ENCODE peak calls at places on chromosomes 6 and 20, in four cellular contexts. W is SK-N-SH, T is K562, M is H1. A is an unnamed sample.

GRCh38 chr6:136775548-136775947 is 16.7 kb downstream of the MAP3K5 start:
- DNase-seq in W (no peak), T (no peak), M (no peak), A (peak)

GRCh38 chr6:24738732-24739131 is 19.8 kb upstream of the C6orf62 start:
- DNase-seq in W (no peak), T (no peak), M (no peak), A (no peak)

GRCh38 chr20:62843656-62844055 is 18.0 kb downstream of the TCFL5 start:
- DNase-seq in W (no peak), T (no peak), M (no peak), A (peak)

GRCh38 chr6:97059473-97059872 is 134.9 kb downstream of the KLHL32 start:
- DNase-seq in W (peak), T (peak), M (no peak), A (peak)

GRCh38 chr6:1993049-1993448 is 252.4 kb downstream of the GMDS start:
- DNase-seq in W (no peak), T (no peak), M (no peak), A (no peak)

GRCh38 chr6:162123797-162124196 is 603.8 kb downstream of the PRKN start:
- DNase-seq in W (peak), T (no peak), M (no peak), A (no peak)

GRCh38 chr6:155001482-155001881 is 6.4 kb downstream of the TIAM2 start:
- DNase-seq in W (no peak), T (no peak), M (no peak), A (no peak)

GRCh38 chr6:167493961-167494697 is 169.2 kb downstream of the TTLL2 start:
- DNase-seq in W (no peak), T (no peak), M (no peak), A (no peak)

GRCh38 chr6:11333292-11333849 is 100.9 kb upstream of the NEDD9 start:
- DNase-seq in W (no peak), T (no peak), M (no peak), A (no peak)

GRCh38 chr6:72721346-72721745 is 99.5 kb downstream of the KCNQ5 start:
- DNase-seq in W (no peak), T (no peak), M (no peak), A (no peak)

GRCh38 chr6:39998126-39998525 is 63.9 kb upstream of the MOCS1 start:
- DNase-seq in W (no peak), T (no peak), M (no peak), A (no peak)

GRCh38 chr6:92522589-92522988 is 896.8 kb downstream of the EPHA7 start:
- DNase-seq in W (no peak), T (no peak), M (no peak), A (no peak)

GRCh38 chr6:123524781-123525180 is 112.0 kb downstream of the TRDN start:
- DNase-seq in W (no peak), T (no peak), M (no peak), A (no peak)

GRCh38 chr6:89260832-89261231 is 43.7 kb upstream of the GABRR1 start:
- DNase-seq in W (peak), T (peak), M (peak), A (no peak)

GRCh38 chr20:63620991-63621390 is 5.9 kb downstream of the GMEB2 start:
- DNase-seq in W (no peak), T (no peak), M (no peak), A (no peak)

GRCh38 chr20:53466279-53466678 is 127.4 kb downstream of the ZNF217 start:
- DNase-seq in W (no peak), T (no peak), M (no peak), A (no peak)

GRCh38 chr6:168196385-168196860 is 117.4 kb upstream of the FRMD1 start:
- DNase-seq in W (no peak), T (no peak), M (no peak), A (peak)

GRCh38 chr6:139164001-139164400 is 29.1 kb downstream of the HECA start:
- DNase-seq in W (no peak), T (no peak), M (no peak), A (no peak)

GRCh38 chr6:26743157-26743821 is 83.7 kb upstream of the ZNF322 start:
- DNase-seq in W (peak), T (peak), M (peak), A (peak)

GRCh38 chr6:44177691-44178423 is 19.2 kb downstream of the CAPN11 start:
- DNase-seq in W (no peak), T (no peak), M (no peak), A (no peak)

GRCh38 chr6:126252154-126252553 is 87.8 kb upstream of the CENPW start:
- DNase-seq in W (no peak), T (peak), M (no peak), A (no peak)

GRCh38 chr6:50724381-50725124 is 11.2 kb downstream of the TFAP2D start:
- DNase-seq in W (peak), T (no peak), M (no peak), A (no peak)

GRCh38 chr20:38293490-38294333 is 10.2 kb upstream of the BPI start:
- DNase-seq in W (no peak), T (no peak), M (no peak), A (peak)

GRCh38 chr20:1108437-1108920 is 9.9 kb upstream of the PSMF1 start:
- DNase-seq in W (peak), T (peak), M (peak), A (peak)

GRCh38 chr20:1001116-1001515 is 995 bp downstream of the RSPO4 start:
- DNase-seq in W (no peak), T (no peak), M (no peak), A (no peak)

GRCh38 chr6:87747646-87748045 is 45.6 kb upstream of the AKIRIN2 start:
- DNase-seq in W (no peak), T (no peak), M (no peak), A (no peak)

GRCh38 chr6:45965007-45965406 is 50.7 kb downstream of the CLIC5 start:
- DNase-seq in W (no peak), T (no peak), M (no peak), A (no peak)

GRCh38 chr6:3227363-3228045 is at the start of gene TUBB2B:
- DNase-seq in W (peak), T (no peak), M (peak), A (no peak)

GRCh38 chr6:170111816-170112582 is 178.9 kb downstream of the DLL1 start:
- DNase-seq in W (peak), T (no peak), M (peak), A (no peak)

GRCh38 chr20:17856024-17856564 is 112.5 kb downstream of the SNX5 start:
- DNase-seq in W (no peak), T (no peak), M (no peak), A (no peak)

GRCh38 chr6:11035961-11036360 is 8.1 kb downstream of the ELOVL2 start:
- DNase-seq in W (no peak), T (no peak), M (no peak), A (no peak)

GRCh38 chr20:31843288-31843687 is 2.1 kb downstream of the FOXS1 start:
- DNase-seq in W (no peak), T (no peak), M (no peak), A (no peak)

GRCh38 chr6:113486172-113486571 is 371.0 kb upstream of the MARCKS start:
- DNase-seq in W (no peak), T (no peak), M (no peak), A (no peak)

GRCh38 chr20:46954490-46955038 is 59.9 kb downstream of the EYA2 start:
- DNase-seq in W (no peak), T (no peak), M (no peak), A (peak)

GRCh38 chr20:37807901-37808751 is 94.8 kb upstream of the VSTM2L start:
- DNase-seq in W (no peak), T (peak), M (no peak), A (no peak)

DNA sequence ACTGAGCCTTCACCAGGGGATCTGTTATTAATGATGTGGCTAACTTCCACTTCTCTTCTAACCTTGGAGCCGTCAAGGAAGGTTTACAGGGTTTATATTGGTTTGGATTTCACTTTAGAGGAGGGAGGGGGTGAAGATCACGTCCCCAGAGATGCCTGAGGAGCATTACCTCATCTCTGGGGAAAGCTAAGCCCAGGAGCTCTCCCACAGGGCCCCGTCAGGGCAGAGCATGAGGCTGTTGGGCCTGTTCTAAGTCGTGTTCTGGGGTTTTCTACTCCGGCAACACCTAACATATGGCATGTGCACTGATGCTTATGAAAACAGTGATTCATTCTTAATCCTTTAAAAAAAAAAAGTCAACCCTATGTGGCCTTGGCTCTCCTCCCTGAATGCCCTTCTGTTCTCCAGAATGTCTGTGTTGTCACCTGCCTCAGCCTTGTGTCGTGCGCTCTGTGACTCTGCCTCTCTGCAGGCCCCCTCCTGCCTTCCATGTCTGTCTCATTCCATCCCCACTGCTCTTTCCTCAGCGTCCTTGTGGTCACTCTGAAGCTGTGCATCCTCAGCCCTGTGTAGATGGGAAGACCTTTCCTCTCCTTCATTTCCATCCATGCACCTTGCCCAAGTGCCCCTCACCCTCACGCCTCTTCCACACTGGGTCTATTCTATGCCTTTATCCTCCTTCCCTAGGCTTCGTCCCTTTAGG is 97.4 kb upstream of the JARID2 start:
- DNase-seq in W (no peak), T (no peak), M (no peak), A (no peak)
- TF ChIP-seq JUND in W (no peak), T (no peak), M (no peak), A (no peak)

DNA sequence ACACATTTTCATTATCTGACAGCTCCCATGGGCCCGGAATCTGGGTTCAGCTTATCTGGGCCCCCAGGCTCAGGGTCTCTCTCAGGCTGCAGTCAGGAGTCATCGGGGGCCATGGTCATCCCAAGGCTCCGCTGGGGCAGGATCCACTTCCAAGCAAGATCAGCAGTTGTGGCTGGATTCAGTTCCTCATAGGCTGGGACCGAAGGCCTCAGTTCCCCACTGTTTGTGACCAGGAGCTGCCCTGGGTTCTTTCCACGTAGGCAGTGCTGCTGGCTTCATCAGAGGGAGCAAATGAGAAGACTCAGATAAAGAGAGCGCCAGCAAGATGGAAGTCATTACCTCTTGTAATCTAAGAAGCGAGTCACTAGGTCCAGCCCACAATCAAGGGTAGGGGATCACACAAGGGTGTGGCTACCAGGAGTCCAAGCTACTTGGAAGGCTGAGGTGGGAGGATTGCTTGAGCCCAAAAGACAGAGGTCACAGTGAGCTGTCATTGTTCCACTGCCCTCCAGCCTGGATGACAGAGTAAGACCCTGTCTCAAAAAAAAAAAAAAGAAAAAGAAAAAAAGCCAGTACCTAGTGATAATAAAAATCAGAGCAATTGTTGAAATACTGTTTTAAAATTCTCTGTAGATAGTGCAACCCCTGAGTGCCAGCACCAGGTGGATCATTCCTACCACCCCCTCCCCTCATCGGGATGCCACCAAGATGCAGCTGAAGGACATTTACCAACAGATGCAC is 162.7 kb downstream of the NFATC2 start:
- DNase-seq in W (no peak), T (peak), M (no peak), A (no peak)
- TF ChIP-seq JUND in W (no peak), T (no peak), M (no peak), A (no peak)

GRCh38 chr20:51562027-51562333 is 19.5 kb upstream of the NFATC2 start:
- DNase-seq in W (no peak), T (no peak), M (no peak), A (no peak)
- TF ChIP-seq JUND in W (no peak), T (no peak), M (no peak), A (no peak)

DNA sequence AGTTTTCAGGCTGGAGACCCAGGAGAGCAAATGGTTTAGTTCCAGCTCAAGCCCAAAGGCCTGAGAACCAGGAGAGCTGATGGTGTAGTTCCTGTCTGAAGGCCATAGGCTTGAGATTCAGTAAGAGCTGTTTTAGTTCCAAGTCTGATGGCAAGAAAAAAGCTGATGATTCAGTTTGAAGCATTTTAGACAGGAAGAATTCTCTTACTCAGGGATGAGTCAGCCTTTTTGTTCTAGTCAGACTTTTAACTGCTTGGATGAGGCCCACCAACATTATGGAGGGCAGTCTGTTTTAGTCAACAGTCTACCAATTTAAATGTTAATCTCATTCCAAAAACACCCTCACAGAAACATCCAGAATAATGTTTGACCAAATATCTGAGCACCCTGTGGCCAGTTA is 2.5 kb downstream of the ZSCAN26 start:
- DNase-seq in W (no peak), T (peak), M (no peak), A (no peak)
- TF ChIP-seq JUND in W (peak), T (peak), M (no peak), A (no peak)

GRCh38 chr20:12086359-12086758 is 168.7 kb downstream of the BTBD3 start:
- DNase-seq in W (no peak), T (no peak), M (no peak), A (no peak)
- TF ChIP-seq JUND in W (no peak), T (no peak), M (no peak), A (no peak)

GRCh38 chr6:125151715-125152114 is 1.9 kb upstream of the TPD52L1 start:
- DNase-seq in W (no peak), T (no peak), M (no peak), A (no peak)

GRCh38 chr6:125156496-125156895 is 2.9 kb downstream of the TPD52L1 start:
- DNase-seq in W (no peak), T (no peak), M (no peak), A (no peak)

GRCh38 chr6:125155344-125155743 is 1.8 kb downstream of the TPD52L1 start:
- DNase-seq in W (no peak), T (no peak), M (no peak), A (no peak)

GRCh38 chr6:125153541-125154183 is at the start of gene TPD52L1:
- DNase-seq in W (peak), T (peak), M (peak), A (peak)

DNA sequence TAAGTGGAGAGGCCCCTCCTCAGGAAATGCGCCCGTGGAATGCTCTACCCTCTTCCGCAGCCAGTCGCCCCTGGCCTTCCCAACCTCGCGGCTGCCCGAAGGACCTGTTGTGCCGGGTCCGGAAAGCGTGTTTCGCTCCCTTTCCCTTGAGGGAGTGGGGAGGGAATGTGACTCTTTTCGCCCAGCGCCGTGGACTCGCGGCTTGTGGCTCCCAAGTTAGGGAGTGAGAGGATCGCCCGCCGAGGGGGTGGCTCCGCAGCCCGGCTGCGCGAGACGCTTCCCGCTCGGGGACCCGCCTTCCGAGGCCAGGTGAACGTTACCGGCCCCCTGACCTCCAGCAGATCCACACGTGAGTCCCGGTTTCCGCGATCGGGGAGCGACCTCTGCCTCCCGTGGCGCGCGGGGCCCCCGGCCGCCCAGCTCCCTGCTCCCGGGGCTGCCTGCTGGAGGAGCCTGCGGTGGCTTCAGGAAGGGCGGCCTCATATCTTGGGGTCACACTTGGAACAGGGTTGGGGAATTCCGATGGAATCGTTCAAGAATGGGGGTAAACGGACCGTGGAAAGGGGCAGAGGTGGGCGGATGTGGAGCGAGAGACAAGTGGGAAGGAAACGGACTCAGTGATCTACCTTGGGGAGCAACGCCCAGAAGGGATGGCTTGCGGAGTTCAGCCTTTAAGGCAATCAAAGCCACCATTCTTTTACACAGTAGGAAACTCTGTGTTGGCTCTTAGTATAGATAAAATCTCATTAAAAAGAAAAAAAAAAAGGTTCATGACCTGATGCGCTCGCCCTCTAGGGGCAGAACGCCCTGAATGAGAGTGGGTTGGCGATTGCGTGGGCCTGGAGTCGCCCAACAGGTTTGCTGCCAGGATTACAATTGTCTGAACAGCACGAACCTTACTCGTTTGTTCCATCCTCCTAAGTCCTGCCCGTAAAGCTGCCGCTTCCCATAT is 887 bp downstream of the TPD52L1 start:
- DNase-seq in W (peak), T (peak), M (peak), A (peak)
- TF ChIP-seq JUND in W (no peak), T (peak), M (no peak), A (no peak)

GRCh38 chr20:44963325-44964215 is 2.7 kb upstream of the STK4 start:
- DNase-seq in W (no peak), T (no peak), M (no peak), A (no peak)
- TF ChIP-seq JUND in W (no peak), T (no peak), M (no peak), A (no peak)

A was measured in T47D.